ENCODE peak calls at places on chromosomes 1 and 21, in six cellular contexts. U, I, P, O, J and X are unnamed samples.

GRCh38 chr1:167905671-167906070 is 8.3 kb downstream of the ADCY10 start:
- DNase-seq in U (no peak), I (no peak), P (no peak), O (no peak), J (no peak), X (no peak)

GRCh38 chr1:82153282-82153630 is 352.5 kb downstream of the ADGRL2 start:
- DNase-seq in U (no peak), I (no peak), P (no peak), O (no peak), J (no peak), X (no peak)

GRCh38 chr21:21715286-21715969 is 717.2 kb downstream of the NCAM2 start:
- DNase-seq in U (no peak), I (no peak), P (no peak), O (no peak), J (peak), X (no peak)

GRCh38 chr21:34181418-34181817 is 108.0 kb downstream of the MRPS6 start:
- DNase-seq in U (no peak), I (no peak), P (no peak), O (no peak), J (no peak), X (no peak)

GRCh38 chr1:16204634-16205332 is 7.7 kb downstream of the ARHGEF19 start:
- DNase-seq in U (peak), I (peak), P (no peak), O (no peak), J (peak), X (peak)

GRCh38 chr1:185694081-185694480 is 40.1 kb upstream of the HMCN1 start:
- DNase-seq in U (peak), I (no peak), P (peak), O (peak), J (no peak), X (peak)

GRCh38 chr1:148264374-148265276 is 112.5 kb upstream of the NBPF11 start:
- DNase-seq in U (no peak), I (peak), P (no peak), O (no peak), J (peak), X (peak)

GRCh38 chr1:101365186-101365585 is 128.4 kb downstream of the S1PR1 start:
- DNase-seq in U (no peak), I (no peak), P (no peak), O (no peak), J (peak), X (no peak)

GRCh38 chr1:32172621-32173245 is 6.7 kb upstream of the TXLNA start:
- DNase-seq in U (no peak), I (no peak), P (no peak), O (no peak), J (peak), X (no peak)

GRCh38 chr1:3611170-3612019 is at the start of gene MEGF6:
- DNase-seq in U (peak), I (peak), P (no peak), O (no peak), J (peak), X (peak)

GRCh38 chr1:239763850-239764249 is 327.8 kb upstream of the FMN2 start:
- DNase-seq in U (no peak), I (no peak), P (no peak), O (no peak), J (no peak), X (no peak)

GRCh38 chr1:62991152-62991551 is 207.2 kb downstream of the ATG4C start:
- DNase-seq in U (no peak), I (peak), P (no peak), O (no peak), J (no peak), X (peak)

GRCh38 chr1:116878804-116879477 is 30.8 kb upstream of the PTGFRN start:
- DNase-seq in U (no peak), I (peak), P (no peak), O (peak), J (peak), X (peak)

GRCh38 chr1:63601061-63601460 is 7.8 kb downstream of the PGM1 start:
- DNase-seq in U (no peak), I (no peak), P (no peak), O (no peak), J (peak), X (no peak)

GRCh38 chr21:43321611-43322010 is 105.3 kb downstream of the SIK1 start:
- DNase-seq in U (no peak), I (no peak), P (no peak), O (no peak), J (no peak), X (no peak)

GRCh38 chr1:166189126-166189525 is 22.3 kb upstream of the FAM78B start:
- DNase-seq in U (no peak), I (no peak), P (no peak), O (no peak), J (no peak), X (no peak)

GRCh38 chr1:245161866-245162265 is 7.1 kb downstream of the KIF26B start:
- DNase-seq in U (no peak), I (no peak), P (no peak), O (no peak), J (no peak), X (no peak)

GRCh38 chr1:193406901-193407300 is 220.5 kb upstream of the B3GALT2 start:
- DNase-seq in U (peak), I (no peak), P (peak), O (no peak), J (peak), X (peak)

GRCh38 chr1:18681423-18681835 is 50.8 kb downstream of the PAX7 start:
- DNase-seq in U (peak), I (no peak), P (peak), O (no peak), J (peak), X (peak)

GRCh38 chr21:15840406-15840805 is 110.6 kb downstream of the USP25 start:
- DNase-seq in U (no peak), I (no peak), P (no peak), O (no peak), J (no peak), X (no peak)

GRCh38 chr1:114490235-114490634 is 20.8 kb downstream of the TRIM33 start:
- DNase-seq in U (no peak), I (no peak), P (no peak), O (no peak), J (peak), X (no peak)

GRCh38 chr21:38327984-38328383 is 71.2 kb downstream of the KCNJ15 start:
- DNase-seq in U (no peak), I (no peak), P (no peak), O (peak), J (peak), X (no peak)

GRCh38 chr1:12075195-12076114 is 12.4 kb downstream of the TNFRSF8 start:
- DNase-seq in U (no peak), I (no peak), P (no peak), O (no peak), J (peak), X (no peak)
- H2AFZ ChIP-seq in U (no peak), I (no peak), P (no peak), O (no peak), J (peak), X (no peak)

DNA sequence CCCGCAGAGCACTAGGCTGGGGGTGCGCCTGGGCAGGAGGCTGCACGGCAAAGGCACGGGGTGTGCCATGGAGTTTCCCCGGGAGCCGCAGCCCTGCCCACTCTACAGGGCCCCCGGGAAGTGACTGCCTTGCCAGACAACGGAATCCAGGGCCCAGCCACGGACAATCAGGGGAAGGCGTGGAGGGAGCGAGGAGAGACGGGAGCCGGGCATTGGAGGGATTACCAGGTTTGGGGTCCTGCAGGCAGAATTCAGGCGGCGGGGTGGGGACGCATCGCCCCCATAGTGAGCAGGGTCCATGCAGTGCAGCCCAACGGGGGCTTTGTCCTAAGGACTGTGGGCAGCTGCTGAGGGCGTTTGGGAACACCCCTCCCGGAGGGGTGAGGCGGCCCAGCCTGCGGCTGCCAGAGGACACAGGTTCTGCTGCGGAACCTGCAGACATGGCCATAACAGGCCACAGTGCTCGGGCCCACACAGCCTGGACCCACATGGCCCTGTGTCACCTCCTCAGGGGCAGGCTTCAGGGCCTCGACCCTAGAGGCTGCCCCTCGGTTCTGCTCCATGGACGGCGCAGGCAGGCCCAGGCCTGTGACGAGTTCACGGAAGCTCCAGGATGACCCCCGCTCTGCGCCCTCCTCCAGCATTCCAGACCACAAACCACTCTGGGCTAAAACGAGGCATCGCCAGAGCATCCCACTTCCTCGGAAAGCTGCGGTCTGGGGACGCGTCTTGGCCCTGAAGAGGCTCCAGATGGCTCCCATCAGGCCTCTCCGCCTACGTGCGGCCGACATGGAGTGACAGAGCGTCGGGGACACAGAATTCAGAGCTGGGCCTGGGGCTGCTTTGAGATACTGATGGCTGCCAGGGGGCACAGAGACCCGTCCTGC is 54.5 kb downstream of the COL6A1 start:
- DNase-seq in U (no peak), I (no peak), P (no peak), O (no peak), J (peak), X (no peak)
- H2AFZ ChIP-seq in U (no peak), I (no peak), P (no peak), O (no peak), J (peak), X (peak)

GRCh38 chr21:35989185-35989735 is 71.1 kb downstream of the SETD4 start:
- DNase-seq in U (no peak), I (no peak), P (no peak), O (no peak), J (peak), X (no peak)
- H2AFZ ChIP-seq in U (no peak), I (no peak), P (no peak), O (no peak), J (peak), X (peak)

DNA sequence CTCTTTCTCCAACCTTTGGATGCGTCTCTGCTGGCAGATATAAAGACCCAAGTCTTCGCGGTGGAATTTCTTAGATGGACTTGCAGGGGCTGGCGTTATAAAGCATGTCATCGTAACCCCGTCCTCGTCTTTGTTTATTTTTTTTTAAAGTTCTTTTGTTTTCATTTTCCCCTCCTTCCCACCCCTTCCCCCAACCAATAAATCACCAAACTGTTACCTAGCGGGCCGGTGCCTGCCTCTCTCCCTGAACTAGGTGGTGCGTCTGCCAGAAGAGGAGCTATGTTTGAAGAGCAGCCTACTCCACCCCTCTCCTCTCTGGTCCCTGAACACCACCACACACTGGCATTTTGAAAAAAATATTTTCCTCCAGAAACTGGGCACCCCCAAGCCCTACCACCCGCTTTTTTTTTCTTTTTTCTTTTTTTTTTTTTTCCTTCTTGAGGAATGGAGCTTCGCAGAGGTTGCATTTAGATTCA is at the start of gene CACNA1E:
- DNase-seq in U (no peak), I (no peak), P (no peak), O (no peak), J (no peak), X (no peak)
- H2AFZ ChIP-seq in U (no peak), I (no peak), P (peak), O (peak), J (peak), X (peak)

DNA sequence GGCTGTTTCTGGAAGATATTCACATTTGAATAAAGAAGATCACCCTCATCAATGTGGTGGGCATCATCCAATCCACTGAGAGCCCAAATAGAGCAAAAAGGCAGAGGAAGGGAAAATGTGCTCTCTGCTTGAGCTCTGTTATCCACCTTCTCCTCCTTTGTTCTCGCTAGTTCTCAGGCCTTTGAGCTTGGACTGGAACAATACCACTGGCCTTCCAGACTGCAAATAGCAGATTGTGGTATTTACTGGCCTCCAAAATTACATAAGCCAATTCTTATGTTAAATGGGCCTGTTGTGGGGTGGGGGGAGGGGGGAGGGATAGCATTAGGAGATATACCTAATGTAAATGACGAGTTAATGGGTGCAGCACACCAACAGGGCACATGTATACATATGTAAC is 219.3 kb downstream of the C1orf94 start:
- DNase-seq in U (no peak), I (peak), P (no peak), O (no peak), J (no peak), X (peak)
- H2AFZ ChIP-seq in U (no peak), I (no peak), P (no peak), O (no peak), J (no peak), X (no peak)

GRCh38 chr21:45959779-45960390 is 21.7 kb upstream of the COL6A1 start:
- DNase-seq in U (no peak), I (no peak), P (no peak), O (no peak), J (no peak), X (no peak)
- H2AFZ ChIP-seq in U (no peak), I (no peak), P (no peak), O (no peak), J (no peak), X (no peak)

DNA sequence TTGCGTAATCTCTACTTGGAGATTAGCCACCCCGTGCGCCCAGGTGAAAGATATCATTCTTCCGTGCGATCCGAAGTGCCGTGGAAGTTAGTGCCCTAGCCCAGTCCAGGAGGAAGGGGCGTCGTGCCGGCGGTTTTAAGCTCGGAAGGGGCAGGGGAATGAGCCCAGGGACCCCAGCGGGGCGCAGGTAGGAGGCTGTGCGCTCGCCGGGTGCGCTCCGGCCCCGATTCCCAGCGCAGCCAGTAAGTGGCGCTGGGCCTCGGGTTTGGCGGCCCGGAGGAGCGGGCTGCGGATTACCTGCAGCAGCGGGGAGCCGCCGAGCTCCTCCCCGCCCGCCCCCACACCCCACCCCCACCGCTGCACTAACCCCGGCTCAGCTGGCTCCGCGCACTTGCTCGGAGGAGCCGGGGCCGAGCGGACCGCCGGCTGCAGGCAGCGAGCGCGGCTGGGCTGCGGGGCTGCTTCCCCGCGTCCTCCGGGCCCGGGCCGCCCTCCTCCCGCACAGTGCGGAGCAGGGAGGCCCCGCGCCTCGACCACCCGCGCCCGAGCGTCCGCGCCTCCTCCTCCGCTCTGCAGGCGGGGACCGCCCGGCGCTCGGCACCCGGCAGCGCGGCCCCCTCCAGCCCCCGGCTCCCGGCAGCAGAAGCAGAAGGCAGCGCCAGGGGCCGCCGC is at the start of gene RYR2:
- DNase-seq in U (no peak), I (peak), P (no peak), O (no peak), J (peak), X (peak)
- H2AFZ ChIP-seq in U (no peak), I (no peak), P (no peak), O (no peak), J (no peak), X (peak)

GRCh38 chr1:184296466-184297243 is 90.2 kb upstream of the C1orf21 start:
- DNase-seq in U (no peak), I (no peak), P (no peak), O (no peak), J (peak), X (no peak)
- H2AFZ ChIP-seq in U (no peak), I (no peak), P (no peak), O (no peak), J (peak), X (peak)

GRCh38 chr1:2413495-2414296 is 1.3 kb upstream of the PEX10 start:
- DNase-seq in U (peak), I (peak), P (peak), O (no peak), J (no peak), X (peak)
- H2AFZ ChIP-seq in U (no peak), I (no peak), P (peak), O (peak), J (peak), X (no peak)

DNA sequence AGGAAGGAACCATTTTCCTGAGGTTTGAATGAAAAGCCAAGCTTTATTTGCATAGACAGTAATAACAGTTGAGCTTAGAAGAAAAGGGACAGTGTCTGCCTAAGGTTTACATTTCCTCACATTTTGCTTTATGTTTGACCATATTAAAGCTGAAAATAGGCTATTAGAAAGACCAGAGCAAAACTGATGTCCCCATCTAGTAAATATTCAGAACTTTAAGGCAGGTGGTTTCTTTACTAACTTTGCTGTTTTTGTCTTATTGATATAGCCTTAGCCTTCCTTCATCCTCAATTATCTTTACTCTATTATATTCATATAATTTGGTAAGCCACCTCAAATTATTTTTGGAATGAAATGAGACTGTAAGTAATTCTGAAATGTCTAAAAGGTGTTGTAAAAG is 53.6 kb upstream of the LAPTM5 start:
- DNase-seq in U (no peak), I (no peak), P (no peak), O (no peak), J (no peak), X (no peak)
- H2AFZ ChIP-seq in U (no peak), I (no peak), P (no peak), O (no peak), J (no peak), X (peak)